ENCODE peak calls at places on chromosomes 7 and 10, in six cellular contexts. Q is Panc1, Z is HepG2, T is RWPE2, P is heart right ventricle, V is body of pancreas. U is an unnamed sample.

GRCh38 chr10:32041290-32042028 is 14.8 kb downstream of the KIF5B start:
- ATAC-seq in P (peak; percentile 46), Z (peak; percentile 55), V (no peak), Q (peak; percentile 68), T (peak; percentile 19), U (no peak)

GRCh38 chr7:575425-576366 is 56.0 kb upstream of the PDGFA start:
- ATAC-seq in T (no peak), P (no peak), Q (no peak), V (no peak), Z (no peak), U (no peak)

GRCh38 chr7:77740257-77740656 is 44.0 kb downstream of the RSBN1L start:
- ATAC-seq in V (no peak), T (no peak), Z (no peak), Q (no peak), P (no peak), U (no peak)

GRCh38 chr7:5382281-5383041 is 41.2 kb downstream of the TNRC18 start:
- ATAC-seq in V (no peak), Q (peak; percentile 51), P (peak; percentile 27), Z (no peak), T (peak; percentile 11), U (peak; percentile 28)

GRCh38 chr10:70738425-70739121 is 46.6 kb downstream of the TBATA start:
- ATAC-seq in V (no peak), P (no peak), Q (peak; percentile 58), T (no peak), Z (peak; percentile 37), U (no peak)

GRCh38 chr7:120337308-120337907 is 64.4 kb downstream of the KCND2 start:
- ATAC-seq in Z (peak; percentile 90), Q (no peak), V (no peak), P (no peak), T (peak; percentile 65), U (no peak)

GRCh38 chr10:70797840-70798239 is 12.7 kb upstream of the TBATA start:
- ATAC-seq in P (no peak), Z (no peak), V (no peak), T (no peak), Q (no peak), U (no peak)

GRCh38 chr10:86411852-86412550 is 45.4 kb upstream of the GRID1 start:
- ATAC-seq in Z (peak; percentile 42), T (no peak), V (no peak), Q (no peak), P (no peak), U (no peak)

GRCh38 chr10:71029411-71029881 is 141.1 kb upstream of the PCBD1 start:
- ATAC-seq in Z (no peak), V (no peak), Q (no peak), P (peak; percentile 96), T (peak; percentile 57), U (no peak)

GRCh38 chr10:63976538-63976937 is 455.3 kb downstream of the REEP3 start:
- ATAC-seq in Z (peak; percentile 99), T (peak; percentile 73), V (peak; percentile 68), Q (peak; percentile 93), P (peak; percentile 39), U (no peak)

GRCh38 chr7:80312139-80312661 is 177.6 kb downstream of the GNAI1 start:
- ATAC-seq in V (peak; percentile 75), Z (peak; percentile 88), Q (peak; percentile 89), P (peak; percentile 67), T (peak; percentile 95), U (peak; percentile 83)

GRCh38 chr10:32415361-32415760 is 30.6 kb upstream of the CCDC7 start:
- ATAC-seq in Z (peak; percentile 38), T (no peak), Q (no peak), V (no peak), P (no peak), U (no peak)

GRCh38 chr7:37089972-37090371 is 358.7 kb downstream of the ELMO1 start:
- ATAC-seq in P (peak; percentile 70), V (peak; percentile 84), Z (peak; percentile 74), T (peak; percentile 33), Q (no peak), U (peak; percentile 95)

GRCh38 chr10:73517166-73517888 is 21.5 kb upstream of the PPP3CB start:
- ATAC-seq in V (no peak), Q (no peak), Z (no peak), P (no peak), T (peak; percentile 61), U (no peak)

GRCh38 chr7:80806653-80807052 is 112.2 kb downstream of the SEMA3C start:
- ATAC-seq in T (no peak), V (no peak), Z (no peak), Q (peak; percentile 53), P (peak; percentile 56), U (no peak)

GRCh38 chr7:17103170-17103569 is 195.3 kb upstream of the AHR start:
- ATAC-seq in Z (no peak), T (no peak), Q (no peak), P (no peak), V (no peak), U (no peak)

GRCh38 chr7:17098515-17098914 is 199.9 kb upstream of the AHR start:
- ATAC-seq in Z (no peak), V (no peak), Q (no peak), P (no peak), T (no peak), U (no peak)

GRCh38 chr7:17103984-17104383 is 194.5 kb upstream of the AHR start:
- ATAC-seq in Q (no peak), Z (no peak), V (no peak), T (no peak), P (no peak), U (no peak)

GRCh38 chr7:17099083-17099973 is 199.1 kb upstream of the AHR start:
- ATAC-seq in T (peak; percentile 81), V (peak; percentile 99), Q (peak; percentile 68), Z (peak; percentile 94), P (peak; percentile 42), U (no peak)

GRCh38 chr7:17101207-17101696 is 197.2 kb upstream of the AHR start:
- ATAC-seq in P (no peak), Z (no peak), T (no peak), V (no peak), Q (no peak), U (no peak)
- H3K4me1 ChIP-seq in P (peaks cover 3% of the 10 kb centered on the region), Z (peaks cover 53% of the 10 kb centered on the region), T (peaks cover 18% of the 10 kb centered on the region), V (peaks cover 39% of the 10 kb centered on the region), Q (peaks cover 3% of the 10 kb centered on the region), U (no peaks in the 10 kb centered on the region)

GRCh38 chr10:124999433-125000365 is 57.8 kb downstream of the ZRANB1 start:
- ATAC-seq in Z (no peak), P (peak; percentile 62), Q (no peak), T (no peak), V (peak; percentile 22), U (peak; percentile 84)
- H3K36me3 ChIP-seq in Z (no peaks in the 10 kb centered on the region), P (peaks cover 94% of the 10 kb centered on the region), Q (peaks cover 4% of the 10 kb centered on the region), T (peaks cover 89% of the 10 kb centered on the region), V (peaks cover 7% of the 10 kb centered on the region), U (no peaks in the 10 kb centered on the region)

GRCh38 chr7:28405662-28406061 is 6.7 kb upstream of the CREB5 start:
- ATAC-seq in Z (no peak), V (peak; percentile 23), Q (no peak), T (peak; percentile 37), P (peak; percentile 15), U (peak; percentile 20)
- H3K27ac ChIP-seq in Z (no peak overlapping the region), V (no peak overlapping the region), Q (no peak overlapping the region), T (no peak overlapping the region), P (peak overlapping the region; percentile 26), U (no peak overlapping the region)

GRCh38 chr7:135189961-135190360 is 19.5 kb upstream of the CYREN start:
- ATAC-seq in Q (no peak), V (no peak), P (no peak), T (no peak), Z (no peak), U (no peak)

GRCh38 chr7:135192914-135193536 is 18.3 kb downstream of the WDR91 start:
- ATAC-seq in P (no peak), Q (no peak), T (peak; percentile 40), Z (peak; percentile 34), V (no peak), U (no peak)

GRCh38 chr7:135189221-135189662 is 18.7 kb upstream of the CYREN start:
- ATAC-seq in T (no peak), Q (no peak), P (peak; percentile 63), V (peak; percentile 87), Z (no peak), U (no peak)

GRCh38 chr7:135188298-135188984 is 17.9 kb upstream of the CYREN start:
- ATAC-seq in Z (no peak), P (no peak), T (peak; percentile 64), Q (no peak), V (peak; percentile 11), U (no peak)

GRCh38 chr7:135190703-135191102 is 20.2 kb upstream of the CYREN start:
- ATAC-seq in Z (no peak), P (no peak), T (no peak), V (no peak), Q (no peak), U (no peak)
- H3K4me1 ChIP-seq in Z (peaks cover 12% of the 10 kb centered on the region), P (peaks cover 6% of the 10 kb centered on the region), T (peaks cover 13% of the 10 kb centered on the region), V (peaks cover 47% of the 10 kb centered on the region), Q (no peaks in the 10 kb centered on the region), U (peaks cover 3% of the 10 kb centered on the region)